ENCODE peak calls at places on chromosomes 1 and 21, in four cellular contexts. F is ovary, H is AG04450, I is fibroblast of mammary gland. W is an unnamed sample.

GRCh38 chr1:236502579-236502971 is 21.2 kb upstream of the LGALS8 start:
- DNase-seq in F (no peak), H (no peak), I (peak; percentile 46), W (no peak)

GRCh38 chr21:39666681-39667315 is 54.1 kb downstream of the B3GALT5 start:
- DNase-seq in F (no peak), H (no peak), I (no peak), W (no peak)

GRCh38 chr1:44242761-44243160 is 29.5 kb downstream of the DMAP1 start:
- DNase-seq in F (no peak), H (no peak), I (no peak), W (no peak)

GRCh38 chr1:159798893-159799292 is 3.3 kb upstream of the FCRL6 start:
- DNase-seq in F (peak; percentile 77), H (peak; percentile 66), I (peak; percentile 92), W (peak; percentile 36)

GRCh38 chr1:93621246-93621645 is 60.4 kb downstream of the BCAR3 start:
- DNase-seq in F (no peak), H (no peak), I (no peak), W (no peak)

GRCh38 chr1:18951818-18952391 is 4.6 kb downstream of the IFFO2 start:
- DNase-seq in F (no peak), H (no peak), I (no peak), W (no peak)

GRCh38 chr1:235105051-235106043 is 23.3 kb downstream of the TOMM20 start:
- DNase-seq in F (no peak), H (no peak), I (peak; percentile 41), W (no peak)

GRCh38 chr1:9755441-9755995 is 68.2 kb downstream of the CLSTN1 start:
- DNase-seq in F (no peak), H (no peak), I (no peak), W (no peak)

GRCh38 chr1:173190101-173190895 is 16.8 kb downstream of the TNFSF4 start:
- DNase-seq in F (peak; percentile 56), H (no peak), I (peak; percentile 69), W (peak; percentile 100)

GRCh38 chr1:60906039-60906438 is 176.3 kb upstream of the NFIA start:
- DNase-seq in F (no peak), H (no peak), I (no peak), W (no peak)

GRCh38 chr1:27562021-27562420 is 41.9 kb downstream of the AHDC1 start:
- DNase-seq in F (peak; percentile 46), H (no peak), I (no peak), W (no peak)

GRCh38 chr1:206796984-206797402 is 24.7 kb upstream of the IL10 start:
- DNase-seq in F (no peak), H (no peak), I (no peak), W (no peak)

GRCh38 chr1:221743416-221744208 is 1.7 kb upstream of the DUSP10 start:
- DNase-seq in F (no peak), H (no peak), I (no peak), W (no peak)

GRCh38 chr1:18415448-18415960 is 65.2 kb upstream of the KLHDC7A start:
- DNase-seq in F (no peak), H (no peak), I (no peak), W (no peak)

GRCh38 chr1:211340622-211341487 is 14.2 kb downstream of the TRAF5 start:
- DNase-seq in F (no peak), H (no peak), I (no peak), W (no peak)

GRCh38 chr1:20366766-20367602 is 76.3 kb downstream of the VWA5B1 start:
- DNase-seq in F (no peak), H (no peak), I (peak; percentile 60), W (no peak)

GRCh38 chr21:42220138-42220701 is 1.3 kb downstream of the ABCG1 start:
- DNase-seq in F (peak; percentile 29), H (peak; percentile 10), I (peak; percentile 53), W (no peak)

GRCh38 chr1:53372501-53372951 is 44.7 kb upstream of the LRP8 start:
- DNase-seq in F (no peak), H (no peak), I (no peak), W (no peak)

GRCh38 chr1:31695327-31695726 is 8.5 kb downstream of the COL16A1 start:
- DNase-seq in F (no peak), H (no peak), I (no peak), W (no peak)

GRCh38 chr1:31696246-31696645 is 7.6 kb downstream of the COL16A1 start:
- DNase-seq in F (no peak), H (no peak), I (no peak), W (no peak)

GRCh38 chr1:31694069-31694909 is 9.5 kb downstream of the COL16A1 start:
- DNase-seq in F (no peak), H (no peak), I (no peak), W (no peak)

GRCh38 chr1:31697369-31697984 is 6.3 kb downstream of the COL16A1 start:
- DNase-seq in F (no peak), H (no peak), I (no peak), W (no peak)

DNA sequence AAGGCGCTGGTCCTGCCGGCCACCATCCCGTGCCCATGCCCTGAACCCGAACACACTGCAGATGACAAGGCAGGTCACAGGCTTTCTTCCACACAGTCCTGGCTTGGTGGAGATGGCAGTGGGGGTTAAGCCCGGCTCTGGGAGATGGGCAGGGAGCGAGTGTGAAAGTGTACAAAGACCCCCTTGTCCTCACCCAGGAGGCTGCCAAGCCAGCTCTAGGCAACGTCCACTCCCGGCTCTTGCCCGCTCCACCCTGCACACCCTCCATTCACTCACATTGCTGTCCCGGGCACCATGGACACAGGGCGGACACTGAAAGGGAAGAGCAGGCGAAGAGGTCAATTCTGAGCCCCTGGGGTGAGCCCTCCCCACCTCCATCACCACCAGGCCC is 8.9 kb downstream of the COL16A1 start:
- DNase-seq in F (no peak), H (no peak), I (no peak), W (no peak)
- H3K4me3 ChIP-seq in F (no peak overlapping the region), H (no peak overlapping the region), I (no peak overlapping the region), W (no peak overlapping the region)

GRCh38 chr21:37565530-37566223 is 199.1 kb downstream of the DYRK1A start:
- DNase-seq in F (no peak), H (no peak), I (peak; percentile 47), W (no peak)
- TF ChIP-seq CTCF in F (no peak), H (no peak), I (no peak), W (no peak)

GRCh38 chr1:201459775-201460174 is 9.2 kb downstream of the PHLDA3 start:
- DNase-seq in F (no peak), H (no peak), I (no peak), W (no peak)

GRCh38 chr1:201460783-201461182 is 8.2 kb downstream of the PHLDA3 start:
- DNase-seq in F (no peak), H (no peak), I (no peak), W (no peak)

GRCh38 chr1:201463071-201463552 is 5.9 kb downstream of the PHLDA3 start:
- DNase-seq in F (no peak), H (no peak), I (peak; percentile 44), W (no peak)

GRCh38 chr1:201461193-201461657 is 7.8 kb downstream of the PHLDA3 start:
- DNase-seq in F (no peak), H (peak; percentile 88), I (peak; percentile 99), W (peak; percentile 97)

GRCh38 chr1:201461783-201462441 is 7.1 kb downstream of the PHLDA3 start:
- DNase-seq in F (peak; percentile 84), H (peak; percentile 95), I (peak; percentile 99), W (peak; percentile 83)
- H3K4me3 ChIP-seq in F (no peak overlapping the region), H (peak overlapping the region; percentile 17), I (no peak overlapping the region), W (no peak overlapping the region)

GRCh38 chr1:15330028-15330427 is 79.7 kb upstream of the EFHD2 start:
- DNase-seq in F (no peak), H (no peak), I (no peak), W (no peak)

GRCh38 chr1:15332525-15332924 is 77.2 kb upstream of the EFHD2 start:
- DNase-seq in F (no peak), H (no peak), I (no peak), W (no peak)

GRCh38 chr1:15332952-15333715 is 76.6 kb upstream of the EFHD2 start:
- DNase-seq in F (no peak), H (no peak), I (no peak), W (no peak)

GRCh38 chr1:15331180-15331579 is 78.5 kb upstream of the EFHD2 start:
- DNase-seq in F (no peak), H (no peak), I (no peak), W (no peak)

GRCh38 chr1:15331673-15332072 is 78.0 kb upstream of the EFHD2 start:
- DNase-seq in F (no peak), H (no peak), I (no peak), W (no peak)
- TF ChIP-seq CTCF in F (no peak), H (no peak), I (no peak), W (no peak)

GRCh38 chr1:244665771-244666217 is 12.9 kb downstream of the DESI2 start:
- DNase-seq in F (no peak), H (no peak), I (peak; percentile 67), W (no peak)
- H3K4me3 ChIP-seq in F (no peak overlapping the region), H (no peak overlapping the region), I (no peak overlapping the region), W (no peak overlapping the region)

GRCh38 chr1:219062161-219062560 is 111.5 kb upstream of the LYPLAL1 start:
- DNase-seq in F (no peak), H (no peak), I (peak; percentile 59), W (no peak)

GRCh38 chr1:219067350-219067712 is 106.3 kb upstream of the LYPLAL1 start:
- DNase-seq in F (no peak), H (no peak), I (no peak), W (no peak)

GRCh38 chr1:219071209-219071608 is 102.5 kb upstream of the LYPLAL1 start:
- DNase-seq in F (no peak), H (no peak), I (no peak), W (no peak)

GRCh38 chr1:219066098-219066497 is 107.6 kb upstream of the LYPLAL1 start:
- DNase-seq in F (no peak), H (no peak), I (no peak), W (no peak)

GRCh38 chr1:219066631-219067349 is 106.9 kb upstream of the LYPLAL1 start:
- DNase-seq in F (no peak), H (no peak), I (peak; percentile 72), W (peak; percentile 52)
- TF ChIP-seq CTCF in F (no peak), H (peak; percentile 60), I (peak; percentile 56), W (peak; percentile 66)

GRCh38 chr1:90835172-90835660 is 118.1 kb upstream of the BARHL2 start:
- DNase-seq in F (no peak), H (no peak), I (no peak), W (no peak)
- H3K4me3 ChIP-seq in F (no peak overlapping the region), H (no peak overlapping the region), I (no peak overlapping the region), W (no peak overlapping the region)

W was measured in epithelial cell of proximal tubule.